ENCODE peak calls at places on chromosomes 1 and 21, in four cellular contexts. A is GM12878, B is K562, L is HepG2. D is an unnamed sample.

GRCh38 chr1:22936681-22937080 is 36.0 kb downstream of the LACTBL1 start:
- DNase-seq in L (no peak), B (no peak), A (no peak), D (no peak)

GRCh38 chr1:24379733-24380315 is 33.8 kb downstream of the STPG1 start:
- DNase-seq in L (no peak), A (no peak), B (no peak), D (no peak)

GRCh38 chr1:87684194-87684593 is 355.5 kb downstream of the LMO4 start:
- DNase-seq in L (no peak), A (no peak), B (no peak), D (peak; percentile 45)

GRCh38 chr1:67484492-67484891 is 54.3 kb upstream of the SERBP1 start:
- DNase-seq in L (no peak), A (no peak), B (no peak), D (no peak)

GRCh38 chr21:40146201-40146890 is 279.1 kb downstream of the PCP4 start:
- DNase-seq in L (no peak), B (no peak), A (no peak), D (no peak)

GRCh38 chr1:207933205-207933800 is 22.4 kb upstream of the CD34 start:
- DNase-seq in L (no peak), B (no peak), A (no peak), D (no peak)

GRCh38 chr1:195195423-195196057 is 1412.7 kb downstream of the KCNT2 start:
- DNase-seq in B (no peak), A (peak; percentile 95), L (no peak), D (no peak)

GRCh38 chr1:34918609-34919561 is 10.6 kb downstream of the DLGAP3 start:
- DNase-seq in A (peak; percentile 13), L (no peak), B (peak; percentile 24), D (no peak)

GRCh38 chr1:208803371-208803811 is 559.2 kb upstream of the PLXNA2 start:
- DNase-seq in L (no peak), B (no peak), A (no peak), D (no peak)

GRCh38 chr1:49626474-49626873 is 397.3 kb downstream of the AGBL4 start:
- DNase-seq in A (no peak), B (no peak), L (no peak), D (no peak)

GRCh38 chr21:25487046-25487594 is 120.2 kb downstream of the MRPL39 start:
- DNase-seq in L (no peak), B (no peak), A (peak; percentile 96), D (no peak)

GRCh38 chr1:90612033-90612432 is 105.1 kb downstream of the BARHL2 start:
- DNase-seq in L (no peak), B (no peak), A (no peak), D (no peak)
- TF ChIP-seq SP1 in L (no peak), B (no peak), A (no peak), D (no peak)

GRCh38 chr1:84995484-84996334 is 1.2 kb downstream of the MCOLN2 start:
- DNase-seq in L (no peak), A (no peak), B (no peak), D (no peak)

GRCh38 chr1:85001742-85002141 is 4.8 kb upstream of the MCOLN2 start:
- DNase-seq in A (no peak), L (no peak), B (no peak), D (no peak)

GRCh38 chr1:84997667-84998600 is 1.0 kb upstream of the MCOLN2 start:
- DNase-seq in A (no peak), B (no peak), L (no peak), D (no peak)

GRCh38 chr1:84998642-84999280 is 1.8 kb upstream of the MCOLN2 start:
- DNase-seq in L (no peak), B (no peak), A (no peak), D (no peak)

DNA sequence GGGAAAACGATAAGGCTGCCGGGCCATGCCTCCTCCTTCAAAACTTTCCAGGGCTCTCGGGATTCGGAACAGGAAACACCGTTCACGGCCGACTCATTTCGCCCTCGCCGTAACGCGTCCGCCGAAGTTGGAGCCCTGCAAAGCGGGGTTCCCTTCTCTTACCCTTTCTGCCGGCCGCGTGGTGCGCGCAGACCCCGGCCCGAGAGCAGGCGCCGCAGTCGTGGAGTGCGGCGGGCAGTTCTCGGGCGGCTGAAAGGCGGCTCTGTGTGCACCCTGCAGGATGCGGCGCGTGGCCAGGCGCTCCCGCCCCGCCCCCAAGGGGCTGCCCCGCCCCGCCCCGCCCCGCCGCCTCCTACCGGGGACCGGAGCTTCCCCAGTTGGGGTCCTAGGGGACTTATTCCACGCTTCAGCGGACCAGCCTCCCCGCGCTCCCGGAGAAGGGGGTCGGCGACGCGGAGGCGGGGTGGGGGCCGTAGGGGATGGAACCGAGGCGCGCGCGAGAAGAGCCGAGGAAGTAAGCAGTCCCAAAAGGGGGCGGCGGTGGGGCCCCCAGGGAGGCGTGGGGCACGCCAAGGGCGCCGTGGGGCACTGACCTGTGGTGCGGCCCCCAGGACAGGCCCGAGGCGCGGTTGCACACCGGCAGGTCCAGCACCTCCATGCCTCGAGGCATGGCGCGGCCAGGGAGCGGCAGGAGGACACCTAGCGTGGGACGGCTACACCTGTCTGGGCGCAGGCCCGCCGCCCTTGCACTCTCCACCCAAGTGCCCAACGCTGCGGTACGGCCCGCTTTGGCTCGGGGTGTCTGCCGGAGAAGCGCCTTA is at the start of gene MCOLN2:
- DNase-seq in L (no peak), A (no peak), B (peak; percentile 60), D (peak; percentile 89)
- TF ChIP-seq TARDBP in L (no peak), A (no peak), B (no peak), D (no peak)

DNA sequence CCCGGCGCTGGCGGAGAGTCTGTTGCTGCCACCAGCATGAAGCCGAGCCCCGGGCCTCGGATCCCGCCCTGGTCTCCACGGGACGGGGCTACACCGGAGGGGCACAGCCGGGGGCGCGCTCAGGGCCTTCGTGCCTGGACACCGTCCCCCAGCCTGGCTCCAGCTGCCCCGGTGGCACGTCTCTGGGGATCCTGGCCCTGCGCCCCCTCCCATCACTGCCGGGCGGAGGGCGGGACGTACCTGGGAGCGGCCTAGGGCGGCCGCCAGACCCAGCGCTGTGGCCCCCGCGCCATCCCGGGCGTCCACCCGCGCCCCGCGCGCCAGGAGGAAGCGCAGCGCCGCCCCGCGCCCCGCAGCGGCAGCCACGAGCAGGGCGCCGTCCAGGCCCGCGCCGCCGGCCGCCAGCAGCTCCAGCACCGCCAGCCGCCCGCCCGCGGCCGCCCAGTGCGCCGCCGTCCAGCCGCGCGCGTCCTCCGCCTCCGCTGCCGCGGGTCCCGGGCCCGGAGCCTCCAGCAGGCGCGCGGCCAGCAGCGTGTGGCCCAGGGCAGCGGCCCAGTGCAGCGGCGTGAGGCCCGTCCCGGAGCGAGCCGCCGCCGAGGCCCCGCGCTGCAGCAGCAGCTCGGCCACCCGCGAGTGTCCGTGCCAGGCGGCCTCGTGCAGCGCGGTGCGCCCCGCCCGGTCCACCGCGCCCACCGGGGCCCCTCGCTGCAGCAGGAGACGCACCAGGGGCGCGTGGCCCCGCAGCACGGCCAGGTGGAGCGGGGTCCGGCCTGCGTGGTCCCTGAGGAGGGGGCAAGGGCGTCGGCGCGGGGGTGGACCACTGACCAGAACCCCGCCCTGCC is 1.0 kb downstream of the ANKRD65 start:
- DNase-seq in L (no peak), B (no peak), A (no peak), D (no peak)
- TF ChIP-seq SP1 in L (no peak), B (no peak), A (no peak), D (no peak)

DNA sequence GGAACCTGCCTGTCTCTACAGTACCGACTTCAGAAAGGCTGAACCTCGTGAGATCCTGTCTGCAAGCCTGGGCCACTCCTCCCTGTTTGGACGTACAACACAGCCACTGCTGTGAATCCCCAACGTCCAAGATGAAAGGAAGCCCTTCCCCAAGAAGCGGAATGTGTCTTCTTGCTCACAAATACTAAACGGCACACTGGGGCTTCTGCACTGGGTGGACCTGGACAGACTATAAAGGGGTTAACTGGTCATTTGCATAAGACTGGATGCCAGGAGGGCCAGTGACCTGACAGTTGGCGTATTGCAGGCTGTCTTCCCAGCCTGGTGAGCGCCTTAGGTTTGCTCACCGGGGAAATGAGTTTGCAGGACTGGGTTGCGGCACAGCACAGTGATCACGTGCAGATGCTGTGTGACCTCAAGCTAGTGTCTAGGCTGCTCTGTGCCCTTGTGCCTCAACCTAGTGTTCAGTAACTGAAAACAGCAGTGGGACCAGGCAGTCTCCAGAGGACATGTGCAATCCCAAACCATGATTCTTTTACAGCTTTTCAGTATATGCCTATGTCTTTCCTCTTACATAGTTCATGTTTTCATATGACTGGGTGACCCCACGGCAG is 19.5 kb upstream of the AJAP1 start:
- DNase-seq in B (no peak), L (no peak), A (no peak), D (no peak)
- TF ChIP-seq TARDBP in B (no peak), L (no peak), A (no peak), D (no peak)

GRCh38 chr1:11923827-11924113 is 2.5 kb downstream of the KIAA2013 start:
- DNase-seq in B (no peak), L (no peak), A (no peak), D (no peak)

GRCh38 chr1:11927866-11928592 is 1.8 kb upstream of the KIAA2013 start:
- DNase-seq in A (no peak), B (no peak), L (peak; percentile 82), D (no peak)

GRCh38 chr1:11923069-11923826 is 3.0 kb downstream of the KIAA2013 start:
- DNase-seq in A (no peak), L (no peak), B (no peak), D (no peak)

GRCh38 chr1:11924334-11925195 is 1.7 kb downstream of the KIAA2013 start:
- DNase-seq in L (no peak), B (no peak), A (no peak), D (no peak)

DNA sequence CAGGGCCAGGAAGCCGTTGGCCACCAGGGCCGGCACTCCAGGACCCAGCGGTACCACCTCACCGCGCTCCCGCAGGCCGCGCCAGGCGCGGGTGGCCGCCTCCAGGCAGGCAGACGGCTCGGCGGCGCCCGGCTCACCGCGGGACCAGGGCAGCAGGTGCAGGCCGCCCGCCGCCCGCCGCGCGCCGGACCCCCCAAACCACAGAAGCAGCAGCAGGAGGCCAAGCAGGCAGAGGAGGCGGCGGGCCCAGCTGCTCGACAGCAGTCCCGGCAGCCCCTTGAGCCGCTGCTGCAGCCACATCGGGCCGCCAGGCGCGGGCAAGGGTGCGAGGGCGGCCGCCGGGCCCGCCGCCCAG is 312 bp downstream of the KIAA2013 start:
- DNase-seq in L (no peak), B (no peak), A (no peak), D (no peak)
- TF ChIP-seq SP1 in L (no peak), B (no peak), A (no peak), D (no peak)